ENCODE peak calls at places on chromosome 21, in eight cellular contexts. W, K, P, C, I, B, X and T are unnamed samples.

GRCh38 chr21:16269497-16269896 is 539.7 kb downstream of the USP25 start:
- DNase-seq in C (no peak), I (no peak), P (no peak), W (no peak), B (no peak), X (no peak), K (no peak), T (no peak)

GRCh38 chr21:39805983-39806382 is 61.0 kb downstream of the IGSF5 start:
- DNase-seq in W (no peak), B (no peak), K (no peak), X (no peak), C (no peak), P (no peak), I (no peak), T (no peak)

GRCh38 chr21:17472592-17473271 is 40.1 kb upstream of the CXADR start:
- DNase-seq in B (no peak), X (no peak), I (no peak), C (no peak), P (no peak), K (no peak), W (no peak), T (no peak)

GRCh38 chr21:18387994-18388393 is 15.6 kb downstream of the TMPRSS15 start:
- DNase-seq in I (no peak), P (no peak), W (no peak), X (no peak), B (no peak), K (no peak), C (no peak), T (no peak)

GRCh38 chr21:31914472-31914871 is 41.7 kb downstream of the HUNK start:
- DNase-seq in I (no peak), B (no peak), K (no peak), C (no peak), X (no peak), W (no peak), P (no peak), T (no peak)

GRCh38 chr21:26136686-26137085 is 33.9 kb downstream of the APP start:
- DNase-seq in K (no peak), P (no peak), W (no peak), B (no peak), X (no peak), C (no peak), I (no peak), T (no peak)

GRCh38 chr21:29376556-29376955 is 77.8 kb downstream of the BACH1 start:
- DNase-seq in K (peak; percentile 92), P (no peak), X (no peak), W (no peak), I (no peak), C (peak; percentile 34), B (peak; percentile 18), T (no peak)

GRCh38 chr21:18711662-18712061 is 308.1 kb upstream of the TMPRSS15 start:
- DNase-seq in K (no peak), P (no peak), B (no peak), W (no peak), I (no peak), C (no peak), X (no peak), T (no peak)

GRCh38 chr21:39447264-39447663 is 1.7 kb upstream of the LCA5L start:
- DNase-seq in X (no peak), K (no peak), I (no peak), P (no peak), C (no peak), B (no peak), W (no peak), T (no peak)

GRCh38 chr21:17819878-17820232 is 699 bp upstream of the C21orf91 start:
- DNase-seq in I (no peak), B (no peak), X (no peak), K (no peak), P (no peak), W (no peak), C (no peak), T (no peak)

GRCh38 chr21:46634966-46635323 is 529 bp upstream of the PRMT2 start:
- DNase-seq in W (peak; percentile 69), P (peak; percentile 74), I (no peak), K (no peak), C (peak; percentile 92), X (no peak), B (peak; percentile 72), T (peak; percentile 84)

GRCh38 chr21:46098303-46099141 is 610 bp downstream of the COL6A2 start:
- DNase-seq in B (no peak), P (no peak), C (peak; percentile 36), K (peak; percentile 75), I (peak; percentile 6), X (peak; percentile 34), W (no peak), T (peak; percentile 38)

GRCh38 chr21:32844076-32844475 is 72.5 kb upstream of the PAXBP1 start:
- DNase-seq in C (no peak), I (no peak), P (no peak), K (no peak), B (no peak), W (no peak), X (no peak), T (no peak)

GRCh38 chr21:31284797-31285397 is 59.2 kb downstream of the TIAM1 start:
- DNase-seq in P (no peak), B (no peak), X (no peak), K (no peak), W (no peak), C (peak; percentile 62), I (no peak), T (peak; percentile 35)

GRCh38 chr21:14382486-14382834 is 486 bp downstream of the HSPA13 start:
- DNase-seq in K (no peak), X (no peak), C (peak; percentile 44), I (no peak), P (no peak), B (peak; percentile 22), W (peak; percentile 23), T (peak; percentile 37)

GRCh38 chr21:29547998-29548397 is 249.3 kb downstream of the BACH1 start:
- DNase-seq in P (no peak), C (no peak), B (no peak), I (no peak), K (no peak), W (no peak), X (no peak), T (no peak)

GRCh38 chr21:31410763-31411278 is 66.8 kb upstream of the TIAM1 start:
- DNase-seq in K (no peak), X (no peak), I (no peak), W (no peak), B (no peak), P (no peak), C (no peak), T (no peak)

GRCh38 chr21:16116067-16116466 is 386.3 kb downstream of the USP25 start:
- DNase-seq in B (no peak), X (no peak), I (no peak), W (no peak), P (no peak), C (no peak), K (no peak), T (no peak)

GRCh38 chr21:28833181-28833580 is 159.5 kb downstream of the LTN1 start:
- DNase-seq in C (no peak), X (no peak), P (no peak), B (no peak), K (no peak), I (no peak), W (no peak), T (no peak)

GRCh38 chr21:42390696-42391095 is 5.2 kb downstream of the TMPRSS3 start:
- DNase-seq in B (no peak), X (no peak), C (no peak), W (no peak), I (no peak), P (no peak), K (no peak), T (no peak)
- H3K9me3 ChIP-seq in B (no peaks in the 10 kb centered on the region), X (no peaks in the 10 kb centered on the region), C (no peaks in the 10 kb centered on the region), W (no peaks in the 10 kb centered on the region), I (no peaks in the 10 kb centered on the region), P (peaks cover 3% of the 10 kb centered on the region), K (no peaks in the 10 kb centered on the region), T (no peaks in the 10 kb centered on the region)

GRCh38 chr21:44908908-44909307 is 11.8 kb downstream of the ITGB2 start:
- DNase-seq in P (no peak), B (no peak), I (no peak), X (no peak), K (no peak), C (no peak), W (no peak), T (no peak)

GRCh38 chr21:44908496-44908895 is 12.2 kb downstream of the ITGB2 start:
- DNase-seq in B (no peak), W (no peak), K (no peak), X (no peak), C (peak; percentile 58), I (no peak), P (no peak), T (no peak)

GRCh38 chr21:44911066-44911383 is 9.7 kb downstream of the ITGB2 start:
- DNase-seq in I (no peak), X (no peak), W (no peak), B (no peak), P (no peak), K (no peak), C (no peak), T (no peak)

GRCh38 chr21:44910229-44911065 is 10.3 kb downstream of the ITGB2 start:
- DNase-seq in P (no peak), B (no peak), W (no peak), I (no peak), X (no peak), K (no peak), C (no peak), T (no peak)

GRCh38 chr21:44909719-44910118 is 11.0 kb downstream of the ITGB2 start:
- DNase-seq in I (no peak), W (no peak), P (no peak), K (no peak), B (no peak), C (no peak), X (no peak), T (no peak)
- H3K4me1 ChIP-seq in I (peaks cover 13% of the 10 kb centered on the region), W (peaks cover 16% of the 10 kb centered on the region), P (no peaks in the 10 kb centered on the region), K (peaks cover 10% of the 10 kb centered on the region), B (peaks cover 41% of the 10 kb centered on the region), C (peaks cover 16% of the 10 kb centered on the region), X (peaks cover 24% of the 10 kb centered on the region), T (peaks cover 54% of the 10 kb centered on the region)

GRCh38 chr21:44706706-44707615 is 4.4 kb downstream of the TSPEAR start:
- DNase-seq in X (no peak), P (no peak), C (no peak), W (no peak), B (no peak), K (peak; percentile 74), I (no peak), T (no peak)

GRCh38 chr21:44708866-44709425 is 2.4 kb downstream of the TSPEAR start:
- DNase-seq in P (no peak), K (peak; percentile 51), X (no peak), I (no peak), C (no peak), W (no peak), B (no peak), T (no peak)

GRCh38 chr21:44710294-44710665 is 1.1 kb downstream of the TSPEAR start:
- DNase-seq in W (no peak), B (no peak), X (no peak), K (peak; percentile 70), I (no peak), C (no peak), P (no peak), T (no peak)

GRCh38 chr21:44709426-44710293 is 1.7 kb downstream of the TSPEAR start:
- DNase-seq in X (no peak), B (no peak), C (peak; percentile 8), K (peak; percentile 56), I (no peak), P (no peak), W (no peak), T (peak; percentile 41)

GRCh38 chr21:44708213-44708865 is 3.0 kb downstream of the TSPEAR start:
- DNase-seq in C (no peak), P (no peak), I (no peak), X (no peak), W (no peak), B (no peak), K (peak; percentile 73), T (no peak)
- H3K27me3 ChIP-seq in C (peaks cover 100% of the 10 kb centered on the region), P (peaks cover 88% of the 10 kb centered on the region), I (peaks cover 22% of the 10 kb centered on the region), X (peaks cover 98% of the 10 kb centered on the region), W (peaks cover 34% of the 10 kb centered on the region), B (peaks cover 98% of the 10 kb centered on the region), K (peaks cover 89% of the 10 kb centered on the region), T (peaks cover 43% of the 10 kb centered on the region)

GRCh38 chr21:44490405-44490804 is 35.1 kb downstream of the LRRC3 start:
- DNase-seq in C (no peak), K (no peak), I (no peak), P (no peak), B (no peak), X (no peak), W (no peak), T (no peak)
- H3K9me3 ChIP-seq in C (no peaks in the 10 kb centered on the region), K (peaks cover 50% of the 10 kb centered on the region), I (peaks cover 19% of the 10 kb centered on the region), P (peaks cover 16% of the 10 kb centered on the region), B (no peaks in the 10 kb centered on the region), X (peaks cover 19% of the 10 kb centered on the region), W (no peaks in the 10 kb centered on the region), T (peaks cover 21% of the 10 kb centered on the region)